ENCODE peak calls at places on chromosomes 2 and 18, in eight cellular contexts. D is effector memory CD4-positive, alpha-beta T cell; F is hepatocyte; W is neural progenitor cell; Z is CD8-positive, alpha-beta T cell; M is mucosa of descending colon; T is aorta; L is astrocyte. A is an unnamed sample. For H3K36me3 and H3K9me3, the result is how much of the 10 kb centered on the place peaks cover.

GRCh38 chr2:184004945-184005672 is 593.2 kb upstream of the ZNF804A start:
- DNase-seq in L (no peak), F (no peak), Z (no peak), M (no peak), T (no peak), W (no peak), D (no peak), A (no peak)

GRCh38 chr2:167127135-167127534 is 238.9 kb downstream of the XIRP2 start:
- DNase-seq in L (peak), M (peak), F (peak), W (no peak), T (no peak), D (no peak), Z (no peak), A (no peak)

GRCh38 chr18:60485207-60485606 is 112.6 kb upstream of the MC4R start:
- DNase-seq in L (peak), D (no peak), T (no peak), M (no peak), W (no peak), F (no peak), Z (no peak), A (no peak)

GRCh38 chr2:71578665-71579371 is 125.5 kb downstream of the DYSF start:
- DNase-seq in W (no peak), M (no peak), L (no peak), D (no peak), T (peak), F (no peak), Z (no peak), A (no peak)

GRCh38 chr2:136214284-136214683 is 96.3 kb upstream of the CXCR4 start:
- DNase-seq in L (no peak), T (no peak), W (no peak), D (no peak), F (peak), Z (no peak), M (no peak), A (no peak)

GRCh38 chr18:75324686-75325257 is 102.7 kb downstream of the SMIM21 start:
- DNase-seq in M (no peak), Z (no peak), W (no peak), L (no peak), D (no peak), T (no peak), F (no peak), A (no peak)

GRCh38 chr2:217837001-217837491 is 165.7 kb downstream of the TNS1 start:
- DNase-seq in L (peak), D (no peak), Z (no peak), T (peak), M (peak), W (peak), F (peak), A (no peak)

GRCh38 chr2:101540518-101540917 is 65.6 kb upstream of the RFX8 start:
- DNase-seq in D (no peak), Z (no peak), F (no peak), T (no peak), W (no peak), L (no peak), M (no peak), A (no peak)

GRCh38 chr18:475202-475624 is 25.3 kb downstream of the COLEC12 start:
- DNase-seq in F (no peak), T (no peak), D (no peak), Z (no peak), L (peak), M (no peak), W (no peak), A (peak)

GRCh38 chr2:55943466-55943865 is 19.9 kb upstream of the EFEMP1 start:
- DNase-seq in D (no peak), F (no peak), T (no peak), Z (no peak), L (no peak), M (no peak), W (no peak), A (no peak)

GRCh38 chr18:3257627-3258120 is 4.3 kb upstream of the MYL12B start:
- DNase-seq in W (no peak), Z (no peak), M (no peak), L (no peak), D (no peak), T (no peak), F (no peak), A (no peak)
- H3K4me3 ChIP-seq in W (no peak), Z (no peak), M (no peak), L (no peak), D (no peak), T (no peak), F (no peak), A (no peak)

DNA sequence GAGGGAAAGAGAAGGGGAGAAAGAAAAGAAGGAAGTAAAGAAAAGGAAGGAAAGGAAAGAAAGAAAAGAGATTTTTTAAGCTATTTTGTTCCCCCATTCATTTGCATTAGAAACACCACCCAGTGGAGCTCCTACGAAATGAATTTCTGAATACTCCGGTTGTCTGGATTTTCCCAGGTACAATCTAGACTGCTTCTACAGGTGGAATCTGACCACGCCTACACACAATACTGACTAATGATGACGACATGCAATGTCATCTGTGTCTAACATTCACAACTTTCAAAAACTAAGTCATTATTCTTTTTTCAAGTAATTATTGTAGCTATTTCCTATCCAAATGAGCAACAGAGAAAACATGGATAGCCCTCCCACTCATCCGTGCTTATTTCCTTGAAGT is 121.7 kb downstream of the ZNF516 start:
- DNase-seq in L (no peak), W (no peak), T (no peak), F (no peak), M (no peak), Z (no peak), D (no peak), A (no peak)
- H3K36me3 ChIP-seq in L (under half), W (under half), T (under half), F (under half), M (under half), Z (under half), D (under half), A (under half)

DNA sequence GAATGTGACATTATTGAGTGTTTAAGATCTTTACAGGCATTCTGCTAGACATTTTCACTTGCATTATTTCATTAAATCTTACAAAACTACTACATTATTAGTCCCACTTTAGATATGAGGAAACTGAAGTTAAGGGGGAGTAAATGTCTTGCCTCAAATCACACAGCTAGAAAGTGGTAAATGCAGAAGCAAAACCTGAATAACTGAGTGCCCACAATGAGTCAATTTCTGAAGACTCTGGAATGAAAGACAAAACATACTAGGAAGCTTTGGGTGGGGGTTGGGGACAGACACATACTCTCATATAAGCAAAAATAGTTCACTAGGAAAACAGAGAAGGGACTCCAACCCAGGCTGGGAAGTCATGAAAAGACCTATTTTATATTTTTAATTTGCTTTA is 214.4 kb upstream of the LRATD1 start:
- DNase-seq in Z (no peak), L (peak), W (no peak), D (no peak), T (no peak), M (no peak), F (no peak), A (no peak)
- H3K9me3 ChIP-seq in Z (under half), L (under half), W (under half), D (under half), T (under half), M (under half), F (under half), A (under half)

DNA sequence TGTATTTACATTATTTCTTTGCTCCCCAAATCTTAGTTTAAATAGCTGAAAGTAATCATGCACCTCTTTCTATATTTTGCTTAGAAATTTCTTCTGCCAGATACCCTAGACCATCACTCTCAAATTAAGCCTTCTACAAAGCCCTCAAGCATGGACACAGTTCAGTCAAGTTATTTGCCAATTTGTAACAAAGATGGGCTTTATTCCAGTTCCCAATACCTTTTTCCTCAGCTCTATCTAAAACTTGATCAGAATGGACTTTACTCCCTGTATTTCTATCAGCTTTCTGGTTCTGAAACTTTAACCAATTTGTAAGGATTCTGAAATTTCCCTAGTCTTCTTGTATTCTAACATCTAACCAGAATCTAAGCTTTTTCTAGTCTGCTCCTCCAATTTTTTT is 56.6 kb downstream of the SYT4 start:
- DNase-seq in L (no peak), D (no peak), F (no peak), T (no peak), M (no peak), W (no peak), Z (no peak), A (no peak)
- H3K4me3 ChIP-seq in L (no peak), D (no peak), F (no peak), T (no peak), M (no peak), W (no peak), Z (no peak), A (no peak)

GRCh38 chr18:47480166-47480565 is 228.7 kb upstream of the SKOR2 start:
- DNase-seq in T (no peak), W (no peak), L (no peak), D (no peak), M (no peak), F (no peak), Z (no peak), A (no peak)
- H3K36me3 ChIP-seq in T (under half), W (under half), L (under half), D (under half), M (under half), F (under half), Z (under half), A (under half)

GRCh38 chr2:239929504-239929903 is 95.6 kb downstream of the NDUFA10 start:
- DNase-seq in Z (no peak), D (no peak), W (no peak), F (no peak), L (no peak), M (no peak), T (peak), A (no peak)

GRCh38 chr2:239926587-239927234 is 98.4 kb downstream of the NDUFA10 start:
- DNase-seq in L (peak), W (no peak), M (no peak), F (no peak), D (no peak), Z (no peak), T (no peak), A (no peak)

GRCh38 chr2:239928457-239929350 is 96.4 kb downstream of the NDUFA10 start:
- DNase-seq in Z (no peak), L (no peak), F (no peak), M (no peak), D (no peak), W (peak), T (peak), A (no peak)

GRCh38 chr2:239930378-239930777 is 94.8 kb downstream of the NDUFA10 start:
- DNase-seq in L (no peak), W (no peak), T (no peak), Z (no peak), D (no peak), M (no peak), F (no peak), A (no peak)

DNA sequence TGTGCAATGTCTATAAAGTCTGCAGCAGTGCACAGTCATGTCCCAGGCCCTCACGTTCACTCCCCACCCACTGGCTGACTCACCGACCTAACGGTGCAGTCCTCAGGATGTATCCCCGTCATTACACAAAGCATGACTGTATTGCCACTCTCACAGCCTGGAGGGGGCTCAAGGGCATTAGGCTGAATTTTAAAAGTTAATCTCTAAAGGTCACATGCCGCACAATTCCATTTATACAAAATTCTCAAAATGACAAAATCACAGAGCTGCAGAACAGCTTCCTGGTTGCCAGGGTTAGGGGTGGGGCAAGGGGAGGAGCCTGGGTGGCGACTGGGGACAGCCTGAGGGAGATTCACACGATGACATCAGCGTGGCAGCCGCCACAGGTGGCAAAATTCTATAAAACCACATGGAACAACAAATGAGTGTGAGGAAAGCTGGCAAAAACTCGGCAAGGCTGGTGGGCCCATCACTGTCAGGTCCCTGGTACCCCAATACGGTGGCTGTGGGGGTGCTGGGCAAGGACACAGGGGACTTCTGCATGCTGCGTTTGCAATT is 97.6 kb downstream of the NDUFA10 start:
- DNase-seq in L (peak), T (peak), D (peak), F (peak), W (no peak), Z (peak), M (peak), A (peak)
- H3K9me3 ChIP-seq in L (under half), T (under half), D (under half), F (under half), W (under half), Z (under half), M (under half), A (under half)

DNA sequence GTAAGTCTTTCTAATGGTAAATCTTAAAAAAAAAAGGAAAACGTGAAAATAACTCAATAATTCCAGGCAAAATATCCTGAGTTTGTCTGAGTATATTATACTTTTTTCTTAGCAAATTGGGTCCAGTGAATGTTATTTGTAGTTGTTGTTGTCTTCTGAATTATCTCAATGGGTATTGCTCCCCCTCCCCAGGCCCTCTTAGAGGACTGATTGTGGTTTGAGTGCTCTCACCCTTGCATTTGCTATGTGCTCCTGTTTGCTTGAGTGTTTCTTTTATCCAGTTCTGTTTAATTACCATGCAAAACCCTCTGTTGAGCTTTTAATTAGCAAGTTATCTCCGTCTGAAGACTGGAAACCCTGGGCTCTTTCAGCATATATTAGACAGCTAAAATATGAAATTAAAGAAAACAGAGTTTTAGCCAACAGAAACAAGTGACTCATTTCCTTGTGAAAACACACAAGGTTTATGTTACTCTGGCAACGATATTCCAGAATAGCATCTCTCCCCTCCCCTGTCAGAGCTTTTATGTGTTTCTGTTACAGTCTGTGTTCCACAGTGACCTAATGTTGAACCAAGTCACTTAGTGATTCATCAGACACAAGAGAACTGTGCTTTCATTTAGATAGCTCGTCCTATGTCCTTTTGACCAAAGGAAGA is 172.5 kb upstream of the RBMS1 start:
- DNase-seq in W (no peak), Z (no peak), L (peak), D (no peak), T (no peak), M (no peak), F (peak), A (peak)
- H3K4me3 ChIP-seq in W (no peak), Z (no peak), L (peak), D (no peak), T (peak), M (no peak), F (no peak), A (peak)

GRCh38 chr2:118197011-118197695 is 108.9 kb downstream of the INSIG2 start:
- DNase-seq in M (no peak), L (no peak), D (no peak), F (peak), W (no peak), T (no peak), Z (no peak), A (no peak)
- H3K36me3 ChIP-seq in M (under half), L (under half), D (under half), F (under half), W (under half), T (under half), Z (under half), A (under half)

GRCh38 chr2:132466428-132467028 is 49.9 kb downstream of the GPR39 start:
- DNase-seq in Z (no peak), L (no peak), F (no peak), T (no peak), M (no peak), D (no peak), W (no peak), A (no peak)

GRCh38 chr2:132465917-132466316 is 49.3 kb downstream of the GPR39 start:
- DNase-seq in L (peak), F (no peak), M (no peak), W (no peak), Z (no peak), T (no peak), D (no peak), A (peak)

GRCh38 chr2:132463719-132464118 is 47.1 kb downstream of the GPR39 start:
- DNase-seq in W (no peak), Z (no peak), L (no peak), M (no peak), F (no peak), T (no peak), D (no peak), A (no peak)

GRCh38 chr2:132473174-132473883 is 56.7 kb downstream of the GPR39 start:
- DNase-seq in F (no peak), L (no peak), T (no peak), Z (no peak), M (no peak), D (no peak), W (no peak), A (no peak)

DNA sequence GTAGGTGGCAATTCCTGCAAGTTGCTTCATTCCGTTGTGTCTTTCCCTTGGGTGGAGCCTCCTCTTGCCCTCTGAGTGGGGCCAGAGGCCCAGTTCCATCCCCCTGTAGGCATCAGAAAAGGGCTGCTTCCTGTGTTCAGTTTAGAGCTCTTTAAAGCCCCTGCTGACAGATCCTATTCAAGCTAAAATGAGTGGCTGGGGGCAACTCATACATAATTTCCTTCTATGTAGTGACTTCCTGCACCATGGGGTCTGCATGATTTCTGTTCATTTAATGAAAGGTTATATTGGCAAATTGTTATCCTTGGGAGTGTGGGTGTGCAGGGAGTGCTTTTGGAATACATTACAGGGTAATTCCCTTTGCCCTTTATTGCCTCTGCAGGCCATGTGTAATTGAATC is 52.5 kb downstream of the GPR39 start:
- DNase-seq in W (no peak), T (no peak), Z (no peak), L (no peak), F (no peak), D (no peak), M (no peak), A (no peak)
- H3K9me3 ChIP-seq in W (under half), T (under half), Z (under half), L (under half), F (under half), D (under half), M (under half), A (under half)

A was measured in MG63.